ENCODE peak calls at places on chromosomes 2 and 18, in ten cellular contexts. Q is astrocyte of the spinal cord, Z is neural progenitor cell, C is Peyer's patch, K is lower leg skin, H is choroid plexus epithelial cell, P is mucosa of descending colon, L is AG04450, T is foreskin fibroblast, F is cardiac muscle cell. Y is an unnamed sample.

GRCh38 chr18:36772339-36772738 is 56.5 kb downstream of the TPGS2 start:
- DNase-seq in F (no peak), P (no peak), T (peak), C (no peak), Z (no peak), H (no peak), Q (no peak), K (no peak), L (no peak), Y (peak)

GRCh38 chr2:168686485-168687191 is 115.8 kb upstream of the NOSTRIN start:
- DNase-seq in Q (peak), P (no peak), F (peak), Z (no peak), L (no peak), H (peak), K (no peak), C (no peak), T (peak), Y (no peak)

GRCh38 chr2:31531101-31531500 is 49.6 kb downstream of the SRD5A2 start:
- DNase-seq in F (no peak), L (no peak), K (no peak), C (no peak), Q (no peak), P (no peak), H (no peak), Z (no peak), T (no peak), Y (no peak)

GRCh38 chr2:41933585-41934322 is 114.1 kb upstream of the PKDCC start:
- DNase-seq in K (peak), C (no peak), P (no peak), F (peak), H (peak), Q (peak), Z (no peak), T (peak), L (peak), Y (peak)

GRCh38 chr2:189163889-189164288 is 15.7 kb downstream of the COL5A2 start:
- DNase-seq in H (peak), Q (peak), Z (no peak), T (peak), P (no peak), K (no peak), F (peak), C (no peak), L (no peak), Y (peak)

GRCh38 chr2:151334082-151334815 is 23.1 kb upstream of the TNFAIP6 start:
- DNase-seq in F (peak), Z (no peak), T (peak), C (no peak), H (peak), L (peak), Q (peak), P (no peak), K (no peak), Y (peak)

GRCh38 chr2:228526687-228527086 is 345.2 kb upstream of the SPHKAP start:
- DNase-seq in H (no peak), Z (no peak), T (no peak), K (no peak), C (no peak), F (no peak), Q (no peak), P (no peak), L (no peak), Y (no peak)

GRCh38 chr2:58032751-58033055 is 13.9 kb upstream of the VRK2 start:
- DNase-seq in F (no peak), P (no peak), Q (no peak), H (no peak), C (no peak), L (no peak), T (no peak), Z (no peak), K (no peak), Y (no peak)

GRCh38 chr2:47869859-47870258 is 36.4 kb downstream of the FBXO11 start:
- DNase-seq in Z (peak), Q (peak), F (no peak), L (no peak), C (no peak), P (no peak), T (peak), H (no peak), K (no peak), Y (no peak)

GRCh38 chr18:79600596-79600995 is 79.0 kb upstream of the CTDP1 start:
- DNase-seq in H (no peak), K (no peak), T (no peak), Q (no peak), P (peak), C (no peak), L (no peak), F (no peak), Z (no peak), Y (no peak)

GRCh38 chr2:43021791-43022500 is 204.5 kb downstream of the ZFP36L2 start:
- DNase-seq in C (no peak), K (peak), L (no peak), P (no peak), Z (peak), T (no peak), H (no peak), F (no peak), Q (no peak), Y (no peak)

GRCh38 chr2:149573760-149574159 is 13.8 kb downstream of the MMADHC start:
- DNase-seq in P (no peak), T (peak), L (no peak), C (no peak), H (peak), F (peak), Q (peak), Z (no peak), K (no peak), Y (no peak)

GRCh38 chr2:368386-368785 is 80.5 kb upstream of the ALKAL2 start:
- DNase-seq in F (no peak), P (no peak), Z (no peak), Q (no peak), H (no peak), T (no peak), C (no peak), L (no peak), K (no peak), Y (no peak)

GRCh38 chr2:121335294-121336290 is 50.6 kb upstream of the TFCP2L1 start:
- DNase-seq in L (no peak), Z (no peak), P (no peak), K (peak), C (no peak), H (peak), T (no peak), F (no peak), Q (peak), Y (no peak)

GRCh38 chr2:209682646-209683045 is 89.0 kb upstream of the UNC80 start:
- DNase-seq in L (no peak), P (no peak), T (no peak), F (no peak), C (no peak), H (no peak), Q (no peak), Z (peak), K (no peak), Y (no peak)

GRCh38 chr2:37283207-37283606 is 41.4 kb downstream of the PRKD3 start:
- DNase-seq in C (no peak), Q (peak), H (peak), T (peak), F (peak), K (no peak), L (peak), P (no peak), Z (no peak), Y (peak)

GRCh38 chr2:138105358-138105757 is 141.1 kb downstream of the HNMT start:
- DNase-seq in F (peak), Q (no peak), P (no peak), T (no peak), Z (no peak), H (no peak), L (no peak), K (no peak), C (no peak), Y (no peak)

GRCh38 chr2:110124038-110124825 is 8.6 kb upstream of the MALL start:
- DNase-seq in T (no peak), H (no peak), F (no peak), Q (no peak), Z (no peak), C (no peak), L (no peak), K (no peak), P (no peak), Y (no peak)

GRCh38 chr2:45068643-45069140 is 59.4 kb upstream of the SIX2 start:
- DNase-seq in C (no peak), Q (no peak), T (peak), F (peak), L (no peak), K (no peak), H (peak), Z (no peak), P (no peak), Y (no peak)

GRCh38 chr18:35528749-35529274 is 31.1 kb upstream of the INO80C start:
- DNase-seq in K (no peak), P (no peak), H (no peak), L (no peak), T (no peak), Q (no peak), Z (no peak), F (no peak), C (no peak), Y (no peak)

GRCh38 chr2:151851761-151852160 is 23.5 kb upstream of the ARL5A start:
- DNase-seq in T (peak), F (no peak), C (no peak), Q (peak), Z (peak), H (peak), L (no peak), K (no peak), P (no peak), Y (no peak)

GRCh38 chr2:181348091-181348837 is 108.9 kb upstream of the ITGA4 start:
- DNase-seq in H (no peak), T (no peak), L (no peak), K (no peak), Q (no peak), F (no peak), Z (no peak), C (no peak), P (no peak), Y (no peak)

GRCh38 chr18:36594621-36595020 is 234.2 kb downstream of the TPGS2 start:
- DNase-seq in P (no peak), F (no peak), Z (no peak), K (no peak), T (no peak), C (no peak), H (no peak), L (no peak), Q (no peak), Y (no peak)

GRCh38 chr2:211103989-211104388 is 547.6 kb downstream of the CPS1 start:
- DNase-seq in F (peak), C (no peak), P (no peak), Z (no peak), K (no peak), H (peak), Q (no peak), L (no peak), T (no peak), Y (no peak)

GRCh38 chr2:18398833-18399232 is 161.6 kb downstream of the RDH14 start:
- DNase-seq in P (no peak), Q (no peak), Z (no peak), T (peak), H (peak), K (no peak), F (peak), L (no peak), C (no peak), Y (peak)

GRCh38 chr2:63050916-63051794 is 525 bp downstream of the OTX1 start:
- DNase-seq in L (no peak), C (no peak), K (no peak), T (peak), Q (no peak), F (no peak), Z (peak), H (no peak), P (no peak), Y (no peak)

GRCh38 chr18:43312891-43313290 is 35.6 kb upstream of the SYT4 start:
- DNase-seq in H (no peak), Q (peak), Z (no peak), L (no peak), P (no peak), F (no peak), C (no peak), T (no peak), K (no peak), Y (no peak)

GRCh38 chr2:44957656-44958327 is 16.3 kb downstream of the SIX3 start:
- DNase-seq in P (no peak), T (peak), F (no peak), L (no peak), C (no peak), Q (no peak), Z (no peak), K (no peak), H (no peak), Y (no peak)

GRCh38 chr2:171814883-171815282 is 79.2 kb downstream of the SLC25A12 start:
- DNase-seq in F (no peak), Z (peak), P (no peak), K (no peak), C (no peak), T (no peak), Q (no peak), L (no peak), H (no peak), Y (no peak)

GRCh38 chr18:267688-268552 is at the start of gene THOC1:
- DNase-seq in Q (peak), H (peak), L (peak), T (peak), K (peak), F (peak), Z (peak), P (peak), C (peak), Y (peak)

DNA sequence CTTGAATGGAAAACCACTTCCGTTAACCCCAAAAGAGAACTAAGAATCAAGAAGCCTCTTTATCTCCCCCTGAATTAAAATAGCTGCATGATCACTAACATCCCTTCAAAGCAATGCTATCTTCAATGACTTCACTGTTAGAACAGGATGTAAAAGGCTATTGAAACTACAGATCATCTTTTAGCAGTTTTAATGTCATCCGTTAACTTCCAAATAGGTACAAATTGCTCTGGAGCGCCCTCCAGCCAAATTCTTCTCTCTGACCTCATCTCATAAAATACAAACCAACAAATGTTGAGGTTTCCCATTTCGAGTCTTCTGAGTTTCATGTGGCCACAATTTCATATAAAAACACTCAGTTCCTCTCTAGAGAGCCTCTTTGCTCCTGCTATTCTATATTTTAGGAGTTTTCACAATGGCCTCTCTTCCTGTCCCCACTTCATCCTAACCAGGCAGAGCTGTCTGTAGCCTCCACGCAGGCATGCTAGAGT is 38.0 kb downstream of the B4GALT6 start:
- DNase-seq in Z (no peak), H (no peak), L (no peak), T (no peak), K (no peak), C (no peak), Q (no peak), F (no peak), P (no peak), Y (no peak)
- TF ChIP-seq CTCF in Z (no peak), H (no peak), L (no peak), T (no peak), K (no peak), C (no peak), Q (no peak), F (no peak), P (no peak), Y (no peak)

GRCh38 chr2:219521066-219521880 is 7.0 kb downstream of the ASIC4 start:
- DNase-seq in F (peak), H (peak), Q (peak), L (no peak), C (no peak), K (no peak), Z (peak), P (peak), T (peak), Y (no peak)

GRCh38 chr2:219523031-219523671 is 8.9 kb downstream of the ASIC4 start:
- DNase-seq in C (no peak), T (no peak), Z (peak), K (no peak), L (no peak), F (peak), H (peak), P (peak), Q (no peak), Y (no peak)

GRCh38 chr2:219524817-219525216 is 10.5 kb downstream of the ASIC4 start:
- DNase-seq in Q (no peak), L (no peak), P (no peak), K (no peak), Z (no peak), H (no peak), F (no peak), T (no peak), C (no peak), Y (no peak)

GRCh38 chr2:219520079-219520478 is 5.8 kb downstream of the ASIC4 start:
- DNase-seq in K (no peak), L (no peak), Z (no peak), P (peak), T (peak), Q (no peak), F (no peak), C (no peak), H (no peak), Y (no peak)

GRCh38 chr2:219522111-219523030 is 8.1 kb downstream of the ASIC4 start:
- DNase-seq in Z (peak), C (no peak), H (peak), F (peak), P (peak), T (peak), Q (peak), L (no peak), K (no peak), Y (peak)
- H3K4me3 ChIP-seq in Z (peak), C (peak), H (peak), F (peak), P (no peak), T (no peak), Q (peak), L (peak), K (no peak), Y (no peak)

GRCh38 chr18:25998461-25998860 is 92.0 kb downstream of the SS18 start:
- DNase-seq in Q (no peak), K (no peak), P (no peak), F (no peak), C (no peak), L (no peak), T (no peak), H (no peak), Z (no peak), Y (no peak)
- TF ChIP-seq CTCF in Q (no peak), K (no peak), P (no peak), F (no peak), C (no peak), L (no peak), T (no peak), H (no peak), Z (no peak), Y (no peak)

GRCh38 chr2:60569680-60570111 is 16.2 kb upstream of the BCL11A start:
- DNase-seq in Q (no peak), P (no peak), F (no peak), T (peak), K (no peak), C (no peak), H (peak), Z (peak), L (no peak), Y (no peak)
- H3K4me3 ChIP-seq in Q (peak), P (no peak), F (peak), T (peak), K (no peak), C (peak), H (peak), Z (peak), L (peak), Y (peak)

DNA sequence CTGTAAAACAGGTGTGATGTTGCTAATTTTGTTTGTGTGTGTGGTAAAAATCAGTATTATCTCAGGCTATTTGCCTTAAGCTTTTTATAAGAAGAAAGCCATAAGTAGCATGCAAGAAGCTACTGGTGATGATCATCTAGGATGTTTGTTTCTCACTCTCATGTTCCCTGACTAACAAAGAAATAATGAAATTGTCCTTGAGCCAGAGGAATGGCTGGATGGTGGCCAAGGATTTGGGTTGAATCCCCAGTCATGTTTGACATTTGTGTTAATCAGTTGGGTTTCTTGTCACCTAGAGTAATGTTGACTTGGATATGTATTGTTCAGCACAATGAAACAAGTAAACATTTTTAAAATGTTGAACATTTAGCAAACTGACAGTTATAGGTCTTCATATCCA is 496.8 kb upstream of the ZEB2 start:
- DNase-seq in L (no peak), T (no peak), P (no peak), F (peak), H (no peak), Q (no peak), Z (no peak), C (no peak), K (no peak), Y (no peak)
- TF ChIP-seq CTCF in L (no peak), T (no peak), P (no peak), F (no peak), H (no peak), Q (no peak), Z (no peak), C (no peak), K (no peak), Y (no peak)

GRCh38 chr2:176093145-176093888 is 796 bp downstream of the HOXD13 start:
- DNase-seq in L (no peak), C (no peak), K (peak), F (no peak), T (peak), P (peak), Z (peak), H (no peak), Q (no peak), Y (no peak)

GRCh38 chr2:176093889-176094232 is 1.3 kb downstream of the HOXD13 start:
- DNase-seq in P (no peak), Q (no peak), H (no peak), T (no peak), L (no peak), C (no peak), F (no peak), Z (no peak), K (no peak), Y (no peak)

GRCh38 chr2:176090870-176091269 is 1.7 kb upstream of the HOXD13 start:
- DNase-seq in K (peak), F (no peak), Q (no peak), H (no peak), C (no peak), T (no peak), L (no peak), P (no peak), Z (no peak), Y (no peak)

GRCh38 chr2:176091329-176092258 is 927 bp upstream of the HOXD13 start:
- DNase-seq in Q (no peak), P (no peak), F (no peak), T (no peak), L (no peak), Z (no peak), H (no peak), K (peak), C (no peak), Y (no peak)

GRCh38 chr2:176092270-176093144 is at the start of gene HOXD13:
- DNase-seq in P (no peak), H (no peak), Z (peak), Q (no peak), T (peak), F (no peak), L (no peak), C (no peak), K (peak), Y (no peak)
- H3K4me3 ChIP-seq in P (no peak), H (no peak), Z (peak), Q (no peak), T (peak), F (peak), L (no peak), C (peak), K (no peak), Y (peak)

GRCh38 chr2:231926761-231927565 is 767 bp upstream of the NPPC start:
- DNase-seq in H (peak), L (no peak), T (no peak), Q (no peak), F (peak), C (no peak), P (peak), K (peak), Z (peak), Y (no peak)

GRCh38 chr2:231925303-231926179 is 655 bp downstream of the NPPC start:
- DNase-seq in K (peak), T (peak), Q (peak), F (peak), P (peak), H (peak), C (peak), L (peak), Z (peak), Y (peak)

GRCh38 chr2:231924889-231925275 is 1.3 kb downstream of the NPPC start:
- DNase-seq in C (no peak), P (peak), L (no peak), T (no peak), H (no peak), Z (no peak), F (no peak), K (no peak), Q (no peak), Y (no peak)

GRCh38 chr2:231927566-231927890 is 1.3 kb upstream of the NPPC start:
- DNase-seq in Q (no peak), H (no peak), C (no peak), L (no peak), K (peak), Z (no peak), F (no peak), P (peak), T (no peak), Y (no peak)

GRCh38 chr2:231926180-231926741 is at the start of gene NPPC:
- DNase-seq in C (no peak), Q (peak), K (peak), Z (peak), P (peak), T (peak), H (peak), L (no peak), F (peak), Y (no peak)
- TF ChIP-seq CTCF in C (no peak), Q (peak), K (no peak), Z (peak), P (no peak), T (no peak), H (peak), L (peak), F (peak), Y (no peak)

GRCh38 chr2:200786423-200786822 is 25.3 kb upstream of the BZW1 start:
- DNase-seq in K (no peak), F (peak), Q (peak), C (no peak), Z (no peak), H (peak), P (no peak), L (no peak), T (peak), Y (no peak)
- H3K4me3 ChIP-seq in K (no peak), F (no peak), Q (no peak), C (no peak), Z (no peak), H (no peak), P (no peak), L (no peak), T (no peak), Y (no peak)